ENCODE peak calls at places on chromosomes 3 and 15, in five cellular contexts. Z is PC-9, N is NB4, W is ovary, M is psoas muscle. S is an unnamed sample.

GRCh38 chr3:49554639-49555265 is 475 bp downstream of the BSN start:
- DNase-seq in Z (no peak), N (peak), W (peak), M (peak), S (peak)

GRCh38 chr3:179961081-179962078 is 75.4 kb downstream of the PEX5L start:
- DNase-seq in Z (no peak), N (no peak), W (no peak), M (no peak), S (no peak)

GRCh38 chr3:173699353-173699752 is 301.8 kb downstream of the NLGN1 start:
- DNase-seq in Z (no peak), N (no peak), W (no peak), M (no peak), S (no peak)

GRCh38 chr3:45273681-45274515 is 47.8 kb upstream of the TMEM158 start:
- DNase-seq in Z (peak), N (peak), W (no peak), M (no peak), S (no peak)

GRCh38 chr15:85414495-85414894 is 34.1 kb downstream of the AKAP13 start:
- DNase-seq in Z (no peak), N (peak), W (no peak), M (no peak), S (peak)

GRCh38 chr3:66816110-66816761 is 181.9 kb upstream of the KBTBD8 start:
- DNase-seq in Z (no peak), N (peak), W (no peak), M (no peak), S (peak)

GRCh38 chr3:8532251-8532831 is 30.7 kb downstream of the LMCD1 start:
- DNase-seq in Z (no peak), N (no peak), W (peak), M (peak), S (no peak)

GRCh38 chr15:40459391-40460015 is 11.3 kb upstream of the CHST14 start:
- DNase-seq in Z (no peak), N (no peak), W (no peak), M (peak), S (no peak)

GRCh38 chr15:72796515-72797337 is 13.2 kb upstream of the ADPGK start:
- DNase-seq in Z (no peak), N (peak), W (peak), M (peak), S (peak)

GRCh38 chr3:123597561-123597960 is 12.7 kb upstream of the HACD2 start:
- DNase-seq in Z (no peak), N (no peak), W (no peak), M (no peak), S (no peak)

GRCh38 chr3:29827756-29828155 is 546.9 kb downstream of the RBMS3 start:
- DNase-seq in Z (no peak), N (no peak), W (no peak), M (no peak), S (no peak)

GRCh38 chr3:15511156-15511555 is 10.3 kb downstream of the COLQ start:
- DNase-seq in Z (no peak), N (no peak), W (no peak), M (no peak), S (no peak)

GRCh38 chr3:133570139-133570936 is 3.1 kb upstream of the CDV3 start:
- DNase-seq in Z (peak), N (no peak), W (no peak), M (no peak), S (no peak)

GRCh38 chr15:65766422-65767263 is 25.4 kb downstream of the DENND4A start:
- DNase-seq in Z (no peak), N (no peak), W (no peak), M (no peak), S (no peak)

GRCh38 chr3:141410408-141410807 is 42.1 kb downstream of the ZBTB38 start:
- DNase-seq in Z (no peak), N (no peak), W (peak), M (peak), S (no peak)

GRCh38 chr3:14253983-14254382 is 75.4 kb downstream of the LSM3 start:
- DNase-seq in Z (no peak), N (no peak), W (no peak), M (no peak), S (no peak)

GRCh38 chr15:60191015-60191414 is 186.9 kb downstream of the FOXB1 start:
- DNase-seq in Z (no peak), N (no peak), W (no peak), M (no peak), S (no peak)

GRCh38 chr3:53123953-53124352 is 6.3 kb downstream of the RFT1 start:
- DNase-seq in Z (no peak), N (no peak), W (no peak), M (no peak), S (no peak)

GRCh38 chr3:32432045-32432710 is 40.5 kb downstream of the CMTM7 start:
- DNase-seq in Z (no peak), N (no peak), W (no peak), M (no peak), S (no peak)

GRCh38 chr3:15629860-15630597 is 28.5 kb downstream of the BTD start:
- DNase-seq in Z (peak), N (peak), W (peak), M (no peak), S (peak)

GRCh38 chr3:118705827-118706226 is 328.8 kb downstream of the IGSF11 start:
- DNase-seq in Z (no peak), N (no peak), W (no peak), M (no peak), S (no peak)
- TF ChIP-seq CTCF in Z (no peak), N (no peak), W (no peak), M (no peak), S (no peak)

DNA sequence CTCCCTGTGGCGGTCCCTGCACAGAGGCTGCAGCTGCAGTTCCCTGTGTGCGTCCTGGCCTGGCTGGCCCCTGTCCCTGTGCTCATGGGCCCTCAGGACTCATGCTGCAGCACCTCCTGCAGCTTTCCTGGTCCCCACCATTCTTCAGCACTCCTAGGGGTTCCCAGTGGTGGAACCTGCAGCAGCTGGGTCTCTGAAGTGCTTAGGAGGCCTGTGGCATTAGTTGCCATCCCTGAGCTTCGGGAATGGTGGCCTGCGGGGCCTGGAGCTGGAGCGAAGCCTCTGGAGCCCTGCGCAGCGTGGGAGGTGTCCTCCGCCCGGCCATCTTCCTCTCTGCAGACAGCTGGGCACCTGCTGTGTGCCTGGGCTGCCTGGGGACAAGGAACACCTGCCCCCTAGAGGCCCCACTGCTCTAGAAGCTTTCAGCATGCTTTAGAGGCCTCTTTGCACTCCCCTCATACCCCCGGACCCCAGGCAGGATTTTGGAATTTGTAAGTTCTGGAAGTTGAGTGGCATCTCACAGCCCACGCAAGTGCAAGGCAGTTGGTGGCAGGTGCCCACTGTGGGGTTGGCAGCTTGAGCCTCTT is 13.1 kb downstream of the PLXNA1 start:
- DNase-seq in Z (no peak), N (no peak), W (no peak), M (no peak), S (no peak)
- TF ChIP-seq CTCF in Z (no peak), N (no peak), W (no peak), M (no peak), S (no peak)

GRCh38 chr15:41823502-41823901 is 4.4 kb upstream of the JMJD7 start:
- DNase-seq in Z (no peak), N (no peak), W (no peak), M (no peak), S (no peak)
- TF ChIP-seq CTCF in Z (no peak), N (no peak), W (no peak), M (no peak), S (no peak)

DNA sequence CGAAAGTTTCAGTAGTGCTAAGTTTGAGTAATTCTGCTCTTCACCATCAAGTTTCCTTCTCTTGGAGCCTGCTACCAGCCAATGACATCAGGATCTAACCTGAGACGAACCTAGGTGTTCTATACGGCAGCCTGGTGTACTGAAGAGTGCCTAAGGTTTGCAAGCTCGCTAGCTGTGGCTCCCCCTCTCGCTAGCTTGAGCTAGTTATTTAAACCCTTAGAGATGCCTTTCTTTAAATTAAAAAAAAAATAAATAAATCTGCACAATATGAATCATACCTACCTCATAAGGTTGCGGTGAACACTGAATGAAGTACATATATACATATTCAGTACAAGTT is 1.4 kb upstream of the COL8A1 start:
- DNase-seq in Z (peak), N (no peak), W (no peak), M (no peak), S (no peak)
- TF ChIP-seq CTCF in Z (peak), N (no peak), W (no peak), M (no peak), S (no peak)

GRCh38 chr3:143697975-143698374 is 150.3 kb downstream of the SLC9A9 start:
- DNase-seq in Z (no peak), N (peak), W (no peak), M (no peak), S (no peak)
- TF ChIP-seq CTCF in Z (no peak), N (no peak), W (no peak), M (no peak), S (no peak)

GRCh38 chr3:140274429-140274828 is 339.4 kb downstream of the CLSTN2 start:
- DNase-seq in Z (no peak), N (no peak), W (no peak), M (no peak), S (no peak)

GRCh38 chr3:140273542-140274195 is 338.7 kb downstream of the CLSTN2 start:
- DNase-seq in Z (no peak), N (no peak), W (no peak), M (no peak), S (no peak)

GRCh38 chr3:140277886-140278285 is 342.9 kb downstream of the CLSTN2 start:
- DNase-seq in Z (no peak), N (no peak), W (no peak), M (no peak), S (no peak)

GRCh38 chr3:140276698-140277097 is 341.7 kb downstream of the CLSTN2 start:
- DNase-seq in Z (peak), N (peak), W (no peak), M (no peak), S (no peak)
- TF ChIP-seq CTCF in Z (peak), N (peak), W (no peak), M (peak), S (no peak)

GRCh38 chr3:38281895-38282686 is at the start of gene SLC22A14:
- DNase-seq in Z (no peak), N (no peak), W (no peak), M (no peak), S (peak)
- TF ChIP-seq CTCF in Z (no peak), N (no peak), W (no peak), M (no peak), S (no peak)

GRCh38 chr3:143016321-143016972 is 15.1 kb downstream of the U2SURP start:
- DNase-seq in Z (no peak), N (peak), W (no peak), M (no peak), S (no peak)
- TF ChIP-seq CTCF in Z (peak), N (no peak), W (no peak), M (peak), S (no peak)